ENCODE peak calls at places on chromosomes 2 and 18, in ten cellular contexts. One of them, this sample, is unnamed.

GRCh38 chr2:157523270-157524059 is 79.6 kb upstream of the CYTIP start:
- DNase-seq in cardiac muscle cell: no peak
- DNase-seq in SJSA1: no peak
- DNase-seq in body of pancreas: no peak
- DNase-seq in thoracic aorta: no peak
- DNase-seq in CD8-positive, alpha-beta T cell: no peak
- DNase-seq in CD8-positive, alpha-beta memory T cell: no peak
- DNase-seq in adipocyte: no peak
- DNase-seq in mammary epithelial cell: no peak
- DNase-seq in stomach: no peak
- DNase-seq in this sample: no peak

GRCh38 chr2:174631009-174631981 is 33.7 kb upstream of the WIPF1 start:
- DNase-seq in cardiac muscle cell: peak; percentile 80
- DNase-seq in SJSA1: no peak
- DNase-seq in body of pancreas: no peak
- DNase-seq in thoracic aorta: no peak
- DNase-seq in CD8-positive, alpha-beta T cell: no peak
- DNase-seq in CD8-positive, alpha-beta memory T cell: no peak
- DNase-seq in adipocyte: peak; percentile 90
- DNase-seq in mammary epithelial cell: no peak
- DNase-seq in stomach: no peak
- DNase-seq in this sample: no peak

GRCh38 chr2:53220969-53221368 is 546.6 kb upstream of the CHAC2 start:
- DNase-seq in cardiac muscle cell: no peak
- DNase-seq in SJSA1: no peak
- DNase-seq in body of pancreas: no peak
- DNase-seq in thoracic aorta: no peak
- DNase-seq in CD8-positive, alpha-beta T cell: no peak
- DNase-seq in CD8-positive, alpha-beta memory T cell: no peak
- DNase-seq in adipocyte: no peak
- DNase-seq in mammary epithelial cell: no peak
- DNase-seq in stomach: no peak
- DNase-seq in this sample: no peak

GRCh38 chr2:204357175-204357695 is 188.0 kb upstream of the PARD3B start:
- DNase-seq in cardiac muscle cell: no peak
- DNase-seq in SJSA1: no peak
- DNase-seq in body of pancreas: no peak
- DNase-seq in thoracic aorta: no peak
- DNase-seq in CD8-positive, alpha-beta T cell: no peak
- DNase-seq in CD8-positive, alpha-beta memory T cell: no peak
- DNase-seq in adipocyte: no peak
- DNase-seq in mammary epithelial cell: no peak
- DNase-seq in stomach: no peak
- DNase-seq in this sample: no peak

GRCh38 chr2:48016620-48017019 is 110.3 kb upstream of the FBXO11 start:
- DNase-seq in cardiac muscle cell: no peak
- DNase-seq in SJSA1: no peak
- DNase-seq in body of pancreas: no peak
- DNase-seq in thoracic aorta: no peak
- DNase-seq in CD8-positive, alpha-beta T cell: peak; percentile 7
- DNase-seq in CD8-positive, alpha-beta memory T cell: no peak
- DNase-seq in adipocyte: no peak
- DNase-seq in mammary epithelial cell: no peak
- DNase-seq in stomach: no peak
- DNase-seq in this sample: no peak

GRCh38 chr2:189439342-189439741 is 1.9 kb upstream of the WDR75 start:
- DNase-seq in cardiac muscle cell: no peak
- DNase-seq in SJSA1: no peak
- DNase-seq in body of pancreas: no peak
- DNase-seq in thoracic aorta: no peak
- DNase-seq in CD8-positive, alpha-beta T cell: no peak
- DNase-seq in CD8-positive, alpha-beta memory T cell: no peak
- DNase-seq in adipocyte: peak; percentile 9
- DNase-seq in mammary epithelial cell: no peak
- DNase-seq in stomach: no peak
- DNase-seq in this sample: no peak

GRCh38 chr2:10166489-10167295 is 44.2 kb downstream of the RRM2 start:
- DNase-seq in cardiac muscle cell: no peak
- DNase-seq in SJSA1: no peak
- DNase-seq in body of pancreas: no peak
- DNase-seq in thoracic aorta: no peak
- DNase-seq in CD8-positive, alpha-beta T cell: no peak
- DNase-seq in CD8-positive, alpha-beta memory T cell: no peak
- DNase-seq in adipocyte: no peak
- DNase-seq in mammary epithelial cell: no peak
- DNase-seq in stomach: no peak
- DNase-seq in this sample: no peak

GRCh38 chr2:122055541-122055940 is 300.1 kb downstream of the TSN start:
- DNase-seq in cardiac muscle cell: peak; percentile 59
- DNase-seq in SJSA1: no peak
- DNase-seq in body of pancreas: no peak
- DNase-seq in thoracic aorta: no peak
- DNase-seq in CD8-positive, alpha-beta T cell: no peak
- DNase-seq in CD8-positive, alpha-beta memory T cell: no peak
- DNase-seq in adipocyte: no peak
- DNase-seq in mammary epithelial cell: no peak
- DNase-seq in stomach: no peak
- DNase-seq in this sample: no peak

GRCh38 chr18:65990944-65991708 is 240.3 kb downstream of the CDH7 start:
- DNase-seq in cardiac muscle cell: no peak
- DNase-seq in SJSA1: no peak
- DNase-seq in body of pancreas: no peak
- DNase-seq in thoracic aorta: no peak
- DNase-seq in CD8-positive, alpha-beta T cell: no peak
- DNase-seq in CD8-positive, alpha-beta memory T cell: no peak
- DNase-seq in adipocyte: no peak
- DNase-seq in mammary epithelial cell: no peak
- DNase-seq in stomach: no peak
- DNase-seq in this sample: no peak

GRCh38 chr2:190987116-190987515 is 26.9 kb downstream of the STAT1 start:
- DNase-seq in cardiac muscle cell: no peak
- DNase-seq in SJSA1: no peak
- DNase-seq in body of pancreas: no peak
- DNase-seq in thoracic aorta: no peak
- DNase-seq in CD8-positive, alpha-beta T cell: no peak
- DNase-seq in CD8-positive, alpha-beta memory T cell: no peak
- DNase-seq in adipocyte: no peak
- DNase-seq in mammary epithelial cell: no peak
- DNase-seq in stomach: no peak
- DNase-seq in this sample: no peak

GRCh38 chr2:211376410-211376809 is 820.0 kb downstream of the CPS1 start:
- DNase-seq in cardiac muscle cell: no peak
- DNase-seq in SJSA1: no peak
- DNase-seq in body of pancreas: no peak
- DNase-seq in thoracic aorta: no peak
- DNase-seq in CD8-positive, alpha-beta T cell: no peak
- DNase-seq in CD8-positive, alpha-beta memory T cell: no peak
- DNase-seq in adipocyte: no peak
- DNase-seq in mammary epithelial cell: no peak
- DNase-seq in stomach: no peak
- DNase-seq in this sample: no peak

GRCh38 chr18:26327062-26327461 is 100.8 kb downstream of the TAF4B start:
- DNase-seq in cardiac muscle cell: no peak
- DNase-seq in SJSA1: no peak
- DNase-seq in body of pancreas: no peak
- DNase-seq in thoracic aorta: no peak
- DNase-seq in CD8-positive, alpha-beta T cell: no peak
- DNase-seq in CD8-positive, alpha-beta memory T cell: no peak
- DNase-seq in adipocyte: no peak
- DNase-seq in mammary epithelial cell: peak; percentile 67
- DNase-seq in stomach: no peak
- DNase-seq in this sample: no peak

GRCh38 chr2:162037028-162037795 is 36.8 kb downstream of the DPP4 start:
- DNase-seq in cardiac muscle cell: peak; percentile 38
- DNase-seq in SJSA1: no peak
- DNase-seq in body of pancreas: no peak
- DNase-seq in thoracic aorta: no peak
- DNase-seq in CD8-positive, alpha-beta T cell: no peak
- DNase-seq in CD8-positive, alpha-beta memory T cell: no peak
- DNase-seq in adipocyte: no peak
- DNase-seq in mammary epithelial cell: no peak
- DNase-seq in stomach: no peak
- DNase-seq in this sample: no peak

GRCh38 chr2:162221064-162221463 is 22.2 kb downstream of the FAP start:
- DNase-seq in cardiac muscle cell: peak; percentile 83
- DNase-seq in SJSA1: peak; percentile 73
- DNase-seq in body of pancreas: peak; percentile 78
- DNase-seq in thoracic aorta: peak; percentile 33
- DNase-seq in CD8-positive, alpha-beta T cell: peak; percentile 57
- DNase-seq in CD8-positive, alpha-beta memory T cell: peak; percentile 43
- DNase-seq in adipocyte: peak; percentile 52
- DNase-seq in mammary epithelial cell: peak; percentile 37
- DNase-seq in stomach: peak; percentile 79
- DNase-seq in this sample: peak; percentile 28

GRCh38 chr2:140144611-140145010 is 1364.4 kb upstream of the NXPH2 start:
- DNase-seq in cardiac muscle cell: no peak
- DNase-seq in SJSA1: no peak
- DNase-seq in body of pancreas: no peak
- DNase-seq in thoracic aorta: no peak
- DNase-seq in CD8-positive, alpha-beta T cell: no peak
- DNase-seq in CD8-positive, alpha-beta memory T cell: no peak
- DNase-seq in adipocyte: no peak
- DNase-seq in mammary epithelial cell: no peak
- DNase-seq in stomach: no peak
- DNase-seq in this sample: no peak

DNA sequence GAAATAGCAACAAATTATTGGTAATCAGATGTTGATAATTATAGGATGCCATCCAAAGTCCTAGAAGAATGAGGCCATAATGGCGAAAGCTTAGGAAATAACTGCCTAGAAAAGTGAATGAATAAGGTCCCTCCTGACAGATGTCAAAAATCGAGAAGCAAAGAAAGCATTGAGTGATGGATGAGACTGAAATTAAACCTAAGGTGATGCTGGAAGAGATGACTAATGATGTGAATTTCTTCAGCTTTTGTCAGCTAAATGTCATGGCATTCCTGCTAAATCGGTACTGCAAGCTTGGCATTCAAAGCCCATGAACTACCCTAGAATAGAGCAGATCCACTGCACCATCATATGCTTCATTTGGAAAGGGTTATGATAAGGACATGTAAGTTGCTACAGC is 74.8 kb upstream of the RGPD4 start:
- DNase-seq in cardiac muscle cell: no peak
- DNase-seq in SJSA1: no peak
- DNase-seq in body of pancreas: no peak
- DNase-seq in thoracic aorta: no peak
- DNase-seq in CD8-positive, alpha-beta T cell: no peak
- DNase-seq in CD8-positive, alpha-beta memory T cell: no peak
- DNase-seq in adipocyte: no peak
- DNase-seq in mammary epithelial cell: no peak
- DNase-seq in stomach: no peak
- DNase-seq in this sample: no peak
- H3K9me3 ChIP-seq in cardiac muscle cell: no peaks in the 10 kb centered on the region
- H3K9me3 ChIP-seq in SJSA1: no peaks in the 10 kb centered on the region
- H3K9me3 ChIP-seq in body of pancreas: no peaks in the 10 kb centered on the region
- H3K9me3 ChIP-seq in thoracic aorta: no peaks in the 10 kb centered on the region
- H3K9me3 ChIP-seq in CD8-positive, alpha-beta T cell: no peaks in the 10 kb centered on the region
- H3K9me3 ChIP-seq in CD8-positive, alpha-beta memory T cell: no peaks in the 10 kb centered on the region
- H3K9me3 ChIP-seq in adipocyte: peaks cover 3% of the 10 kb centered on the region
- H3K9me3 ChIP-seq in mammary epithelial cell: no peaks in the 10 kb centered on the region
- H3K9me3 ChIP-seq in stomach: no peaks in the 10 kb centered on the region
- H3K9me3 ChIP-seq in this sample: no peaks in the 10 kb centered on the region

GRCh38 chr2:2834105-2834504 is 503.0 kb upstream of the MYT1L start:
- DNase-seq in cardiac muscle cell: no peak
- DNase-seq in SJSA1: no peak
- DNase-seq in body of pancreas: no peak
- DNase-seq in thoracic aorta: no peak
- DNase-seq in CD8-positive, alpha-beta T cell: no peak
- DNase-seq in CD8-positive, alpha-beta memory T cell: no peak
- DNase-seq in adipocyte: no peak
- DNase-seq in mammary epithelial cell: no peak
- DNase-seq in stomach: peak; percentile 14
- DNase-seq in this sample: no peak
- H3K9me3 ChIP-seq in cardiac muscle cell: no peaks in the 10 kb centered on the region
- H3K9me3 ChIP-seq in SJSA1: peaks cover 6% of the 10 kb centered on the region
- H3K9me3 ChIP-seq in body of pancreas: no peaks in the 10 kb centered on the region
- H3K9me3 ChIP-seq in thoracic aorta: no peaks in the 10 kb centered on the region
- H3K9me3 ChIP-seq in CD8-positive, alpha-beta T cell: no peaks in the 10 kb centered on the region
- H3K9me3 ChIP-seq in CD8-positive, alpha-beta memory T cell: no peaks in the 10 kb centered on the region
- H3K9me3 ChIP-seq in adipocyte: no peaks in the 10 kb centered on the region
- H3K9me3 ChIP-seq in mammary epithelial cell: peaks cover 24% of the 10 kb centered on the region
- H3K9me3 ChIP-seq in stomach: no peaks in the 10 kb centered on the region
- H3K9me3 ChIP-seq in this sample: no peaks in the 10 kb centered on the region

GRCh38 chr2:42748846-42749245 is 15.1 kb downstream of the OXER1 start:
- DNase-seq in cardiac muscle cell: no peak
- DNase-seq in SJSA1: no peak
- DNase-seq in body of pancreas: no peak
- DNase-seq in thoracic aorta: no peak
- DNase-seq in CD8-positive, alpha-beta T cell: no peak
- DNase-seq in CD8-positive, alpha-beta memory T cell: no peak
- DNase-seq in adipocyte: no peak
- DNase-seq in mammary epithelial cell: no peak
- DNase-seq in stomach: no peak
- DNase-seq in this sample: no peak

GRCh38 chr2:42747422-42747821 is 16.5 kb downstream of the OXER1 start:
- DNase-seq in cardiac muscle cell: no peak
- DNase-seq in SJSA1: no peak
- DNase-seq in body of pancreas: no peak
- DNase-seq in thoracic aorta: no peak
- DNase-seq in CD8-positive, alpha-beta T cell: no peak
- DNase-seq in CD8-positive, alpha-beta memory T cell: no peak
- DNase-seq in adipocyte: no peak
- DNase-seq in mammary epithelial cell: no peak
- DNase-seq in stomach: no peak
- DNase-seq in this sample: no peak

GRCh38 chr2:42743667-42744005 is 20.3 kb downstream of the OXER1 start:
- DNase-seq in cardiac muscle cell: no peak
- DNase-seq in SJSA1: no peak
- DNase-seq in body of pancreas: no peak
- DNase-seq in thoracic aorta: no peak
- DNase-seq in CD8-positive, alpha-beta T cell: no peak
- DNase-seq in CD8-positive, alpha-beta memory T cell: no peak
- DNase-seq in adipocyte: no peak
- DNase-seq in mammary epithelial cell: no peak
- DNase-seq in stomach: no peak
- DNase-seq in this sample: no peak

GRCh38 chr2:42741140-42741539 is 22.8 kb downstream of the OXER1 start:
- DNase-seq in cardiac muscle cell: no peak
- DNase-seq in SJSA1: no peak
- DNase-seq in body of pancreas: no peak
- DNase-seq in thoracic aorta: no peak
- DNase-seq in CD8-positive, alpha-beta T cell: no peak
- DNase-seq in CD8-positive, alpha-beta memory T cell: no peak
- DNase-seq in adipocyte: no peak
- DNase-seq in mammary epithelial cell: no peak
- DNase-seq in stomach: no peak
- DNase-seq in this sample: no peak

GRCh38 chr2:42742740-42743666 is 20.9 kb downstream of the OXER1 start:
- DNase-seq in cardiac muscle cell: no peak
- DNase-seq in SJSA1: no peak
- DNase-seq in body of pancreas: no peak
- DNase-seq in thoracic aorta: no peak
- DNase-seq in CD8-positive, alpha-beta T cell: no peak
- DNase-seq in CD8-positive, alpha-beta memory T cell: no peak
- DNase-seq in adipocyte: peak; percentile 43
- DNase-seq in mammary epithelial cell: no peak
- DNase-seq in stomach: no peak
- DNase-seq in this sample: no peak
- H3K9me3 ChIP-seq in cardiac muscle cell: no peaks in the 10 kb centered on the region
- H3K9me3 ChIP-seq in SJSA1: no peaks in the 10 kb centered on the region
- H3K9me3 ChIP-seq in body of pancreas: no peaks in the 10 kb centered on the region
- H3K9me3 ChIP-seq in thoracic aorta: no peaks in the 10 kb centered on the region
- H3K9me3 ChIP-seq in CD8-positive, alpha-beta T cell: no peaks in the 10 kb centered on the region
- H3K9me3 ChIP-seq in CD8-positive, alpha-beta memory T cell: no peaks in the 10 kb centered on the region
- H3K9me3 ChIP-seq in adipocyte: peaks cover 3% of the 10 kb centered on the region
- H3K9me3 ChIP-seq in mammary epithelial cell: no peaks in the 10 kb centered on the region
- H3K9me3 ChIP-seq in stomach: no peaks in the 10 kb centered on the region
- H3K9me3 ChIP-seq in this sample: no peaks in the 10 kb centered on the region

GRCh38 chr18:77339093-77339492 is 89.4 kb downstream of the GALR1 start:
- DNase-seq in cardiac muscle cell: no peak
- DNase-seq in SJSA1: no peak
- DNase-seq in body of pancreas: no peak
- DNase-seq in thoracic aorta: no peak
- DNase-seq in CD8-positive, alpha-beta T cell: no peak
- DNase-seq in CD8-positive, alpha-beta memory T cell: no peak
- DNase-seq in adipocyte: no peak
- DNase-seq in mammary epithelial cell: no peak
- DNase-seq in stomach: no peak
- DNase-seq in this sample: no peak
- H3K9me3 ChIP-seq in cardiac muscle cell: no peaks in the 10 kb centered on the region
- H3K9me3 ChIP-seq in SJSA1: no peaks in the 10 kb centered on the region
- H3K9me3 ChIP-seq in body of pancreas: no peaks in the 10 kb centered on the region
- H3K9me3 ChIP-seq in thoracic aorta: no peaks in the 10 kb centered on the region
- H3K9me3 ChIP-seq in CD8-positive, alpha-beta T cell: no peaks in the 10 kb centered on the region
- H3K9me3 ChIP-seq in CD8-positive, alpha-beta memory T cell: no peaks in the 10 kb centered on the region
- H3K9me3 ChIP-seq in adipocyte: no peaks in the 10 kb centered on the region
- H3K9me3 ChIP-seq in mammary epithelial cell: peaks cover 19% of the 10 kb centered on the region
- H3K9me3 ChIP-seq in stomach: no peaks in the 10 kb centered on the region
- H3K9me3 ChIP-seq in this sample: no peaks in the 10 kb centered on the region